ENCODE peak calls at places on chromosomes 3 and 15, in four cellular contexts. G, Y, Z and E are unnamed samples.

GRCh38 chr3:159948423-159949140 is 40.1 kb upstream of the IL12A start:
- DNase-seq in G (no peak), Y (no peak), Z (no peak), E (no peak)

GRCh38 chr3:71582612-71583568 is 638 bp downstream of the FOXP1 start:
- DNase-seq in G (peak; percentile 75), Y (peak; percentile 53), Z (no peak), E (no peak)

GRCh38 chr3:65573548-65574116 is 465.1 kb downstream of the MAGI1 start:
- DNase-seq in G (no peak), Y (no peak), Z (no peak), E (no peak)

GRCh38 chr3:152505926-152506325 is 237.2 kb downstream of the MBNL1 start:
- DNase-seq in G (no peak), Y (no peak), Z (peak; percentile 52), E (no peak)

GRCh38 chr15:77695548-77695947 is 62.8 kb upstream of the LINGO1 start:
- DNase-seq in G (no peak), Y (no peak), Z (no peak), E (no peak)

GRCh38 chr3:88231207-88231606 is 81.4 kb downstream of the C3orf38 start:
- DNase-seq in G (peak; percentile 2), Y (no peak), Z (no peak), E (no peak)

GRCh38 chr3:149839874-149840273 is 26.9 kb downstream of the RNF13 start:
- DNase-seq in G (no peak), Y (no peak), Z (no peak), E (no peak)

GRCh38 chr3:139937674-139938279 is 2.8 kb downstream of the CLSTN2 start:
- DNase-seq in G (no peak), Y (peak; percentile 53), Z (no peak), E (peak; percentile 15)

GRCh38 chr15:38610748-38611147 is 46.1 kb upstream of the RASGRP1 start:
- DNase-seq in G (no peak), Y (no peak), Z (no peak), E (no peak)

GRCh38 chr15:90839187-90840071 is 29.0 kb upstream of the FURIN start:
- DNase-seq in G (peak; percentile 21), Y (no peak), Z (no peak), E (no peak)

GRCh38 chr15:90840157-90840855 is 28.1 kb upstream of the FURIN start:
- DNase-seq in G (no peak), Y (no peak), Z (no peak), E (no peak)

GRCh38 chr15:90851114-90851513 is 17.3 kb upstream of the FURIN start:
- DNase-seq in G (no peak), Y (no peak), Z (no peak), E (no peak)

GRCh38 chr15:90840954-90841353 is 27.4 kb upstream of the FURIN start:
- DNase-seq in G (peak; percentile 41), Y (peak; percentile 95), Z (no peak), E (no peak)

DNA sequence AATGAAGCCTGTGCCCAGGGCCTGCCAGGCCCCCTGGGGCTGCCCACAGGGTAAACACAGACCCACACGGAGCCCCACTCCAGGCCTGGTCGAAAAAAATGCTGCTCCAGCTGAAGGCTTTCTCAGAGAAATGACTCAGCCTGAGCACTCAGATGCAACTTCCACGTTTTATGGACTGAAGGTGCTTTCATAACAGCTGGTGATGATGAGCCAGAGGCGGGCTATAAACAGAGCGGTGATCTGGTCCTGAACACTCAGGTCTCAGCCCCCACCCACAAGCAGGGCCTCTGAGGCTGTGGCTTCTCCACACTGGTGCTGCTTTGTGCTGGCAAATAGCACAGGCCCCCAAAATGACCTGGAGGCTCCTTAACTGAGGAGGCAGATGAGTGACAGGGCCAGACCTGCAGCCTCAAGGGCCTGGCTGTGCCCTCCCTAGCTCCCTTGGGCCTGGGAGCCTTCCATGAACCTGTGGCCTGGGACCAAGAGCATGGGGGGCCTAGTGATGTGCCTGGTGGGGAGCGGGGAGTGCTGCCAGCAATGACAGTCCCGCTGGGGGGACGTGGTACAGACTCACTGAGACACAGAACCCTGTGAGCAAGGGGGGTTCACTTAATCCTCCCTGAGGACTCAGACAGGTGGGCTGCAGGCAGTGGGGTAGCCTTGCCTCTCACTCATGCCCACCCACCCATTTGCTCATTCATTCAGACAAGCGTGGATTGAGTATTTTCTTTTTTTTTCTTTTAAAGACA is 23.0 kb upstream of the FURIN start:
- DNase-seq in G (no peak), Y (peak; percentile 41), Z (peak; percentile 50), E (peak; percentile 46)
- TF ChIP-seq CHD4 in G (no peak), Y (no peak), Z (no peak), E (no peak)

GRCh38 chr3:13124631-13125030 is 51.4 kb upstream of the IQSEC1 start:
- DNase-seq in G (no peak), Y (no peak), Z (no peak), E (no peak)

GRCh38 chr3:13122101-13123055 is 49.1 kb upstream of the IQSEC1 start:
- DNase-seq in G (no peak), Y (no peak), Z (no peak), E (no peak)

GRCh38 chr3:13123765-13124164 is 50.5 kb upstream of the IQSEC1 start:
- DNase-seq in G (no peak), Y (no peak), Z (no peak), E (no peak)

GRCh38 chr3:13121553-13122001 is 48.3 kb upstream of the IQSEC1 start:
- DNase-seq in G (no peak), Y (no peak), Z (no peak), E (no peak)

DNA sequence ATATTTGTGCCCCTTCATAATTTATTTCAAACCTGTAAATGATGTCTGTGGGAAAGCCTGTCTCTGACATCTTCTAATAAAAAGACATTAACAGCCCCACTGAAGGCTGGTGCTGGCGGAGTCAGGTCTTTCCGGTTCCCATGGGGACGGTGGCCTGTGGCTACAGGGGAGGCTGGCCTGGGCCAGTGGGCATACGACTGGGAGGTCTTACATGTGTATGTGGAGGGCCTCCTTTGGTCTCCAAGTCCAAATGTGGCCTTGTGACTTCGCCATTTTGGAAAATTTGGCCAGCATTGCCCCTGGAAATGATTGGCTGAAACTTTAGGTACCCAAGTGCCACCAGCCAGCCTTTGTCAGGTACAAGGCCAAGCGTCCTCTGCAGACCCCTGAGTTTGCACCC is 50.0 kb upstream of the IQSEC1 start:
- DNase-seq in G (no peak), Y (no peak), Z (no peak), E (no peak)
- TF ChIP-seq CHD4 in G (no peak), Y (no peak), Z (no peak), E (no peak)

DNA sequence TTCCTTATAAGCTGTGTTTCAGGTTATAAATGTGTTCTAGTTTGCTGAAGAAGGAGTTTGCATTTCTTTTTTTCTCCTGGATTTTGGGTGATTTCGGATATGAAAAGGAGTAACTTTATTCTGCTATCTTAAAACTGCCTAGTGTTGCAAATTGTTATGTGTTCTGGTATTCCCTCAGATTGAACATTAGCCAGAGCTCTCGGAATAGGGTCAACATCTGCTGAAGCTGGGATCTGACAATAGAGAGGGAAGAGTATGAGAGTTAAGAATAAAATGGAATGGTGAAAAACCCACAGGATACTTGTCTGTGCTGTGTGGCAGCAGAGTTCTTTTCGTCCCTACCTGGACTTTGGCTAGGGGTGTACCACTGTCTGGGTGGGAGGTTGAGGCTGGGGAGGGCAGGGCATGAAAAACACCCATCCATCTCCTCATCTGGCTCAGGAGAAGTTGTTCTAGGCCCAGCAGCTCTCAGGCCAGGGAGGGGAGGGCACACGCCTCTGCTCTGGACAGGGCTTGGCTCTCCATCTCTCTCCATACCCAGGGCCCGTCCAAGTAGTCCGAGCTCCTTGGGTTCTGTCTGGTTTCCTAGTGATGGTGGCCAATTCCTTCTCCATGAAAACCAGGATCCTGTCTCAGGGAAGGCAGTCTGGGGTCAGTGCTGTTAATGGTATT is 13.2 kb downstream of the SPSB4 start:
- DNase-seq in G (no peak), Y (no peak), Z (no peak), E (no peak)
- TF ChIP-seq CHD4 in G (no peak), Y (no peak), Z (no peak), E (no peak)

DNA sequence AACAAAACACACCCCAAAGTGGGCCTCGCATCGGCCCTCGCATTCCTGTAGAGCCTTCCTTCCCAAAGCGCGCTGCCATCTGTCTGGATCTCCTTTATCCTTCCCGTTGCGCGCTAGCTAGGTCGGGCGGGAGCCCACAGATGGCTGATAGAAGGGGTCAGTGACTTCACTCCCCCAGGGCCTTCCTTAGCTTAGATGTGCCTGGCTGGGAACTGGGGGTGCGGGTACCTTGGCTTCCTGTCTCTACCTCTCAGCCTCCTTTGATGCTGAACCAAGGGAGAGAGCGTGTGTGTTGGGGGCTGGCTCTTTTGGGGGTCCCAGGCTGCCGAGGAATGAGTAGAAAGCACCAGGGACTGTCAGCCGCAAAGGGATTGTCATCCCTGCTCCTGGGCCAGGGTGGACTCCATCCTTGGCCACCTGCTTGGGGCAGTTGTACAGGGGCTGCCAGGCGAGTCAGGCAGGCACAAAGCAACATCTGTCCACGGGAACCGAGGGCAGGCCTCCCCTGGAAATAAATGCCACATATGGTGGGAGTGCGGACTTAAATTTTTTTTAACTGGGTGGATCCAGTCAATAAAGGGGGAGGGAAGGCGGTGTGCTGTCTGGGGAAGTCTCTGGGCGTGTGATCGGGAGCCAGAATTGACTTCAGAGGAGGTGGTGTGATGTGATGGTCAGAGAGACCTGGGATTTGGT is 1.9 kb downstream of the SMAD3 start:
- DNase-seq in G (no peak), Y (no peak), Z (no peak), E (no peak)
- TF ChIP-seq CHD4 in G (no peak), Y (no peak), Z (no peak), E (no peak)

GRCh38 chr3:191414286-191414685 is 46.7 kb upstream of the PYDC2 start:
- DNase-seq in G (no peak), Y (no peak), Z (no peak), E (no peak)
- TF ChIP-seq CHD4 in G (no peak), Y (no peak), Z (no peak), E (no peak)

DNA sequence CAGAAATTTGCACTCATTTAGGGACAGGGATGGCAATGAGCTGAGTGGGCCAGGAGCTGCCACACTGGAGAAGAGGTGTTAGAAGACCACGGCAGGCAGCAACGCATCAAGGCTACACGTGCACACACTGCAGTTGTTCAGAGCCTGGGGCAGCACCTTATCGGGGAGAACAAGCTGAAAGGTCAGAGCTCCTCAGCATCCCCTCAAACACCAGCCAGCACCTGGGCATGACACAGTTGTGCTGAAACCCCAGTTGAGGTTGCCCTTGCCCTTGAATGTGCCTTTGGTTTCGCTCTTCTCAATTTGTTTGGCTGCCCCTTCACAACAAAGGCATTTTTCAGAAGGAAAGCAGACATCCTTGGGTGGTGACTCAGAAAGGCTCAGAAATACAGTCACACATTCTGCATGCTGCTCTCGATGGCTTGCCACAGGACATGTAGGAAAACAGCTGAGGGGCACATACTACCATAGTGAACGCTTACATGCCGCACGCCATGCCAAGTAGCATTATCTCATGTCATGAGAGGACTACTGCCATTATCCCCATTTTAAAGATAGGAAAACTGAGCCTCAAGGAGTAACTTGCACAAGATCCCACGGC is 57.6 kb downstream of the ST8SIA2 start:
- DNase-seq in G (no peak), Y (no peak), Z (no peak), E (no peak)
- TF ChIP-seq CHD4 in G (no peak), Y (no peak), Z (no peak), E (no peak)

DNA sequence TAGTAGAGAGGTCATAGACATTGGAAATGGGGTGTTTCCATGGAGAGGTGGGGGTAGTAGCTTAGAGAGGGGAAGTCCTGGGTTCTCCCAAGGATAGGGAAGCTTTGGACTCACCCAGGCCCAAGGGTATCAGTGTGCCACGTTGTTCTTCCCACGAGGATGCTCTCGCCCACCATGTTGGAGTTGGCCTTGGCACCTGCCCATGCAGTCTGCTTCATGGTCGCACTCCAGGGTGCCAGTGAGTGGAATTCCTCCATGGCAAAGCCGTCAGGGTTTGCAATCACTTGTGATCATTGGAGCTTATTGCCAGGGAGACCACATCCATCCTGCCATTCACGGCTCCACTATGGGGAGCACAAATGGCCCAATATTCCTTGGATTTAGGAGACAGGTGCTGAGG is 60.6 kb downstream of the GRIP2 start:
- DNase-seq in G (no peak), Y (no peak), Z (no peak), E (no peak)
- TF ChIP-seq CHD4 in G (no peak), Y (no peak), Z (no peak), E (no peak)

GRCh38 chr15:92797168-92798052 is 102.7 kb upstream of the CHD2 start:
- DNase-seq in G (peak; percentile 78), Y (peak; percentile 52), Z (peak; percentile 40), E (peak; percentile 84)
- TF ChIP-seq CHD4 in G (no peak), Y (no peak), Z (no peak), E (no peak)